ENCODE peak calls at places on chromosomes 5 and 9, in eight cellular contexts. X is heart right ventricle, O is NCI-H1105, Z is T-cell, W is lung, U is GM04504, B is PC-3, H is kidney tubule cell. Y is an unnamed sample.

GRCh38 chr9:15253786-15254185 is 53.2 kb downstream of the TTC39B start:
- DNase-seq in X (no peak), O (no peak), Z (no peak), W (no peak), U (no peak), B (no peak), H (no peak), Y (no peak)

GRCh38 chr9:2496934-2497333 is 124.7 kb upstream of the VLDLR start:
- DNase-seq in X (peak), O (no peak), Z (no peak), W (no peak), U (no peak), B (no peak), H (no peak), Y (no peak)

GRCh38 chr9:120191141-120191540 is 388.8 kb downstream of the CDK5RAP2 start:
- DNase-seq in X (no peak), O (no peak), Z (no peak), W (no peak), U (no peak), B (no peak), H (no peak), Y (no peak)

GRCh38 chr9:134928796-134929559 is 11.3 kb upstream of the FCN1 start:
- DNase-seq in X (peak), O (no peak), Z (no peak), W (peak), U (no peak), B (no peak), H (no peak), Y (no peak)

GRCh38 chr9:82930116-82930515 is 132.8 kb downstream of the RASEF start:
- DNase-seq in X (no peak), O (peak), Z (no peak), W (no peak), U (no peak), B (no peak), H (no peak), Y (no peak)

GRCh38 chr5:178413992-178414391 is 176.2 kb downstream of the COL23A1 start:
- DNase-seq in X (no peak), O (no peak), Z (no peak), W (no peak), U (no peak), B (no peak), H (no peak), Y (no peak)

GRCh38 chr9:134495881-134496412 is 145.7 kb upstream of the COL5A1 start:
- DNase-seq in X (no peak), O (no peak), Z (no peak), W (no peak), U (no peak), B (no peak), H (no peak), Y (no peak)

GRCh38 chr9:133839822-133840329 is 101.7 kb upstream of the SARDH start:
- DNase-seq in X (peak), O (no peak), Z (no peak), W (no peak), U (no peak), B (no peak), H (no peak), Y (no peak)

GRCh38 chr5:176619203-176619568 is 9.2 kb upstream of the GPRIN1 start:
- DNase-seq in X (peak), O (no peak), Z (peak), W (peak), U (peak), B (no peak), H (peak), Y (peak)

GRCh38 chr5:127203818-127204217 is 86.8 kb upstream of the MEGF10 start:
- DNase-seq in X (no peak), O (no peak), Z (no peak), W (no peak), U (no peak), B (peak), H (peak), Y (peak)

GRCh38 chr9:121313458-121314152 is 45.6 kb downstream of the GSN start:
- DNase-seq in X (no peak), O (no peak), Z (no peak), W (no peak), U (no peak), B (no peak), H (no peak), Y (no peak)

GRCh38 chr9:68981825-68982224 is 32.1 kb downstream of the PRKACG start:
- DNase-seq in X (no peak), O (peak), Z (no peak), W (no peak), U (no peak), B (peak), H (no peak), Y (peak)

GRCh38 chr5:171162602-171163001 is 146.4 kb upstream of the TLX3 start:
- DNase-seq in X (no peak), O (no peak), Z (no peak), W (no peak), U (no peak), B (peak), H (peak), Y (peak)

GRCh38 chr9:120383611-120383998 is 196.4 kb downstream of the CDK5RAP2 start:
- DNase-seq in X (no peak), O (peak), Z (no peak), W (no peak), U (no peak), B (no peak), H (no peak), Y (no peak)

GRCh38 chr9:120386390-120387131 is 193.4 kb downstream of the CDK5RAP2 start:
- DNase-seq in X (no peak), O (peak), Z (no peak), W (no peak), U (no peak), B (no peak), H (no peak), Y (no peak)

GRCh38 chr5:101605700-101606099 is 690.4 kb downstream of the SLCO4C1 start:
- DNase-seq in X (no peak), O (no peak), Z (no peak), W (no peak), U (no peak), B (no peak), H (no peak), Y (no peak)

GRCh38 chr5:132489051-132489770 is 1.4 kb downstream of the IRF1 start:
- DNase-seq in X (no peak), O (no peak), Z (no peak), W (peak), U (no peak), B (no peak), H (no peak), Y (no peak)

GRCh38 chr5:97618721-97619120 is 435.7 kb upstream of the RIOK2 start:
- DNase-seq in X (no peak), O (no peak), Z (no peak), W (no peak), U (peak), B (no peak), H (peak), Y (no peak)

GRCh38 chr5:133688386-133688785 is 76.0 kb upstream of the FSTL4 start:
- DNase-seq in X (no peak), O (no peak), Z (no peak), W (no peak), U (no peak), B (peak), H (no peak), Y (no peak)

GRCh38 chr5:72314571-72315172 is 5.4 kb downstream of the MRPS27 start:
- DNase-seq in X (peak), O (peak), Z (no peak), W (peak), U (no peak), B (peak), H (peak), Y (peak)

GRCh38 chr5:72093231-72093630 is 14.0 kb upstream of the MAP1B start:
- DNase-seq in X (no peak), O (no peak), Z (no peak), W (no peak), U (peak), B (peak), H (peak), Y (no peak)

GRCh38 chr9:89738137-89738932 is 133.5 kb downstream of the GADD45G start:
- DNase-seq in X (no peak), O (no peak), Z (no peak), W (no peak), U (no peak), B (no peak), H (no peak), Y (no peak)

GRCh38 chr5:39323542-39323941 is 40.8 kb downstream of the C9 start:
- DNase-seq in X (no peak), O (no peak), Z (no peak), W (no peak), U (no peak), B (no peak), H (no peak), Y (no peak)

GRCh38 chr5:66807743-66808142 is 211.6 kb downstream of the MAST4 start:
- DNase-seq in X (no peak), O (no peak), Z (no peak), W (no peak), U (peak), B (peak), H (peak), Y (peak)

GRCh38 chr5:154755361-154756202 is at the start of gene LARP1:
- DNase-seq in X (peak), O (peak), Z (peak), W (peak), U (no peak), B (no peak), H (peak), Y (no peak)

GRCh38 chr5:378301-378891 is 56.9 kb downstream of the AHRR start:
- DNase-seq in X (no peak), O (no peak), Z (no peak), W (no peak), U (no peak), B (peak), H (no peak), Y (no peak)

GRCh38 chr9:19551124-19551929 is 142.5 kb downstream of the ACER2 start:
- DNase-seq in X (no peak), O (no peak), Z (no peak), W (no peak), U (no peak), B (no peak), H (no peak), Y (no peak)